ENCODE peak calls at places on chromosome 2, in four cellular contexts. One of them, this sample, is unnamed.

GRCh38 chr2:156455366-156455975 is 19.3 kb downstream of the GPD2 start:
- DNase-seq in heart right ventricle: no peak
- DNase-seq in dorsolateral prefrontal cortex: no peak
- DNase-seq in PC-9: peak; percentile 78
- DNase-seq in this sample: no peak

GRCh38 chr2:108594132-108594981 is 60.1 kb downstream of the LIMS1 start:
- DNase-seq in heart right ventricle: no peak
- DNase-seq in dorsolateral prefrontal cortex: no peak
- DNase-seq in PC-9: peak; percentile 62
- DNase-seq in this sample: no peak

GRCh38 chr2:57720728-57721627 is 325.6 kb upstream of the VRK2 start:
- DNase-seq in heart right ventricle: peak; percentile 5
- DNase-seq in dorsolateral prefrontal cortex: peak; percentile 51
- DNase-seq in PC-9: peak; percentile 52
- DNase-seq in this sample: peak; percentile 69

GRCh38 chr2:60742419-60742818 is 13.6 kb upstream of the PAPOLG start:
- DNase-seq in heart right ventricle: no peak
- DNase-seq in dorsolateral prefrontal cortex: no peak
- DNase-seq in PC-9: no peak
- DNase-seq in this sample: no peak

GRCh38 chr2:23698116-23698732 is 228.7 kb downstream of the ATAD2B start:
- DNase-seq in heart right ventricle: no peak
- DNase-seq in dorsolateral prefrontal cortex: no peak
- DNase-seq in PC-9: no peak
- DNase-seq in this sample: no peak

GRCh38 chr2:138777996-138778395 is 2.2 kb downstream of the NXPH2 start:
- DNase-seq in heart right ventricle: no peak
- DNase-seq in dorsolateral prefrontal cortex: no peak
- DNase-seq in PC-9: no peak
- DNase-seq in this sample: no peak

GRCh38 chr2:235968616-235969324 is 199.4 kb downstream of the GBX2 start:
- DNase-seq in heart right ventricle: peak; percentile 38
- DNase-seq in dorsolateral prefrontal cortex: no peak
- DNase-seq in PC-9: no peak
- DNase-seq in this sample: no peak

GRCh38 chr2:186980117-186980442 is 131.1 kb upstream of the ZSWIM2 start:
- DNase-seq in heart right ventricle: no peak
- DNase-seq in dorsolateral prefrontal cortex: no peak
- DNase-seq in PC-9: no peak
- DNase-seq in this sample: no peak

GRCh38 chr2:201847483-201847882 is 41.1 kb downstream of the CDK15 start:
- DNase-seq in heart right ventricle: no peak
- DNase-seq in dorsolateral prefrontal cortex: no peak
- DNase-seq in PC-9: no peak
- DNase-seq in this sample: no peak

GRCh38 chr2:39615675-39616074 is 50.0 kb upstream of the TMEM178A start:
- DNase-seq in heart right ventricle: no peak
- DNase-seq in dorsolateral prefrontal cortex: no peak
- DNase-seq in PC-9: no peak
- DNase-seq in this sample: no peak

GRCh38 chr2:47056374-47056773 is 98.7 kb downstream of the STPG4 start:
- DNase-seq in heart right ventricle: no peak
- DNase-seq in dorsolateral prefrontal cortex: no peak
- DNase-seq in PC-9: no peak
- DNase-seq in this sample: no peak

GRCh38 chr2:42969231-42970150 is 177.1 kb upstream of the HAAO start:
- DNase-seq in heart right ventricle: no peak
- DNase-seq in dorsolateral prefrontal cortex: no peak
- DNase-seq in PC-9: peak; percentile 73
- DNase-seq in this sample: no peak

GRCh38 chr2:107064750-107065149 is 178.8 kb upstream of the ST6GAL2 start:
- DNase-seq in heart right ventricle: no peak
- DNase-seq in dorsolateral prefrontal cortex: no peak
- DNase-seq in PC-9: no peak
- DNase-seq in this sample: no peak

GRCh38 chr2:48398285-48399135 is 131.4 kb upstream of the STON1 start:
- DNase-seq in heart right ventricle: no peak
- DNase-seq in dorsolateral prefrontal cortex: peak; percentile 54
- DNase-seq in PC-9: no peak
- DNase-seq in this sample: no peak

GRCh38 chr2:95266781-95267430 is 7.3 kb upstream of the PROM2 start:
- DNase-seq in heart right ventricle: no peak
- DNase-seq in dorsolateral prefrontal cortex: no peak
- DNase-seq in PC-9: no peak
- DNase-seq in this sample: no peak

GRCh38 chr2:217434183-217434620 is 568.6 kb downstream of the TNS1 start:
- DNase-seq in heart right ventricle: peak; percentile 91
- DNase-seq in dorsolateral prefrontal cortex: peak; percentile 96
- DNase-seq in PC-9: peak; percentile 52
- DNase-seq in this sample: peak; percentile 96

GRCh38 chr2:152339762-152340286 is 4.8 kb downstream of the FMNL2 start:
- DNase-seq in heart right ventricle: no peak
- DNase-seq in dorsolateral prefrontal cortex: no peak
- DNase-seq in PC-9: no peak
- DNase-seq in this sample: no peak

GRCh38 chr2:239927424-239927981 is 97.6 kb downstream of the NDUFA10 start:
- DNase-seq in heart right ventricle: no peak
- DNase-seq in dorsolateral prefrontal cortex: peak; percentile 30
- DNase-seq in PC-9: peak; percentile 68
- DNase-seq in this sample: peak; percentile 6

GRCh38 chr2:96680561-96681141 is 38.1 kb downstream of the FER1L5 start:
- DNase-seq in heart right ventricle: no peak
- DNase-seq in dorsolateral prefrontal cortex: no peak
- DNase-seq in PC-9: no peak
- DNase-seq in this sample: no peak

GRCh38 chr2:65231892-65232477 is 4.4 kb downstream of the ACTR2 start:
- DNase-seq in heart right ventricle: no peak
- DNase-seq in dorsolateral prefrontal cortex: no peak
- DNase-seq in PC-9: peak; percentile 15
- DNase-seq in this sample: no peak

GRCh38 chr2:26001743-26002341 is 19.5 kb upstream of the KIF3C start:
- DNase-seq in heart right ventricle: peak; percentile 69
- DNase-seq in dorsolateral prefrontal cortex: peak; percentile 88
- DNase-seq in PC-9: no peak
- DNase-seq in this sample: peak; percentile 83

GRCh38 chr2:137937778-137938177 is 26.5 kb upstream of the HNMT start:
- DNase-seq in heart right ventricle: no peak
- DNase-seq in dorsolateral prefrontal cortex: no peak
- DNase-seq in PC-9: no peak
- DNase-seq in this sample: no peak

GRCh38 chr2:43169987-43170732 is 56.2 kb downstream of the ZFP36L2 start:
- DNase-seq in heart right ventricle: no peak
- DNase-seq in dorsolateral prefrontal cortex: no peak
- DNase-seq in PC-9: peak; percentile 38
- DNase-seq in this sample: no peak

GRCh38 chr2:238202326-238203103 is 980 bp downstream of the ILKAP start:
- DNase-seq in heart right ventricle: no peak
- DNase-seq in dorsolateral prefrontal cortex: no peak
- DNase-seq in PC-9: no peak
- DNase-seq in this sample: no peak

GRCh38 chr2:240604291-240604938 is 17.9 kb downstream of the CAPN10 start:
- DNase-seq in heart right ventricle: peak; percentile 84
- DNase-seq in dorsolateral prefrontal cortex: peak; percentile 85
- DNase-seq in PC-9: peak; percentile 78
- DNase-seq in this sample: peak; percentile 89

GRCh38 chr2:184541591-184541990 is 56.7 kb upstream of the ZNF804A start:
- DNase-seq in heart right ventricle: no peak
- DNase-seq in dorsolateral prefrontal cortex: no peak
- DNase-seq in PC-9: no peak
- DNase-seq in this sample: no peak

GRCh38 chr2:14516844-14517243 is 115.7 kb upstream of the LRATD1 start:
- DNase-seq in heart right ventricle: no peak
- DNase-seq in dorsolateral prefrontal cortex: no peak
- DNase-seq in PC-9: peak; percentile 77
- DNase-seq in this sample: no peak

GRCh38 chr2:143160732-143161707 is 31.8 kb downstream of the ARHGAP15 start:
- DNase-seq in heart right ventricle: no peak
- DNase-seq in dorsolateral prefrontal cortex: no peak
- DNase-seq in PC-9: no peak
- DNase-seq in this sample: no peak

GRCh38 chr2:117470311-117471095 is 344.0 kb upstream of the DDX18 start:
- DNase-seq in heart right ventricle: peak; percentile 6
- DNase-seq in dorsolateral prefrontal cortex: no peak
- DNase-seq in PC-9: no peak
- DNase-seq in this sample: peak; percentile 73

GRCh38 chr2:68741805-68742306 is 7.2 kb downstream of the ARHGAP25 start:
- DNase-seq in heart right ventricle: no peak
- DNase-seq in dorsolateral prefrontal cortex: no peak
- DNase-seq in PC-9: no peak
- DNase-seq in this sample: no peak

GRCh38 chr2:232398293-232399034 is 8.2 kb upstream of the ALPG start:
- DNase-seq in heart right ventricle: no peak
- DNase-seq in dorsolateral prefrontal cortex: no peak
- DNase-seq in PC-9: peak; percentile 69
- DNase-seq in this sample: no peak

GRCh38 chr2:238101891-238102841 is 2.0 kb downstream of the ESPNL start:
- DNase-seq in heart right ventricle: no peak
- DNase-seq in dorsolateral prefrontal cortex: no peak
- DNase-seq in PC-9: no peak
- DNase-seq in this sample: peak; percentile 6

GRCh38 chr2:177551989-177552413 is 159.4 kb downstream of the AGPS start:
- DNase-seq in heart right ventricle: peak; percentile 62
- DNase-seq in dorsolateral prefrontal cortex: no peak
- DNase-seq in PC-9: no peak
- DNase-seq in this sample: peak; percentile 68

GRCh38 chr2:10658041-10658913 is 31.5 kb downstream of the NOL10 start:
- DNase-seq in heart right ventricle: no peak
- DNase-seq in dorsolateral prefrontal cortex: no peak
- DNase-seq in PC-9: peak; percentile 80
- DNase-seq in this sample: no peak

GRCh38 chr2:238894950-238895298 is 47.0 kb downstream of the TWIST2 start:
- DNase-seq in heart right ventricle: no peak
- DNase-seq in dorsolateral prefrontal cortex: no peak
- DNase-seq in PC-9: no peak
- DNase-seq in this sample: no peak

GRCh38 chr2:72165792-72166191 is 18.1 kb upstream of the CYP26B1 start:
- DNase-seq in heart right ventricle: no peak
- DNase-seq in dorsolateral prefrontal cortex: no peak
- DNase-seq in PC-9: no peak
- DNase-seq in this sample: no peak

GRCh38 chr2:42139141-42139540 is 30.0 kb upstream of the EML4 start:
- DNase-seq in heart right ventricle: no peak
- DNase-seq in dorsolateral prefrontal cortex: no peak
- DNase-seq in PC-9: no peak
- DNase-seq in this sample: no peak

GRCh38 chr2:101831351-101831865 is 133.9 kb downstream of the MAP4K4 start:
- DNase-seq in heart right ventricle: peak; percentile 86
- DNase-seq in dorsolateral prefrontal cortex: peak; percentile 87
- DNase-seq in PC-9: peak; percentile 49
- DNase-seq in this sample: peak; percentile 87

GRCh38 chr2:164479460-164479859 is 141.8 kb downstream of the GRB14 start:
- DNase-seq in heart right ventricle: peak; percentile 19
- DNase-seq in dorsolateral prefrontal cortex: peak; percentile 69
- DNase-seq in PC-9: no peak
- DNase-seq in this sample: peak; percentile 55
- TF ChIP-seq CTCF in heart right ventricle: peak; percentile 24
- TF ChIP-seq CTCF in dorsolateral prefrontal cortex: peak; percentile 70
- TF ChIP-seq CTCF in PC-9: peak; percentile 50
- TF ChIP-seq CTCF in this sample: peak; percentile 5

GRCh38 chr2:160405077-160405865 is 88.3 kb downstream of the RBMS1 start:
- DNase-seq in heart right ventricle: no peak
- DNase-seq in dorsolateral prefrontal cortex: no peak
- DNase-seq in PC-9: no peak
- DNase-seq in this sample: no peak
- H3K27ac ChIP-seq in heart right ventricle: peak overlapping the region; percentile 95
- H3K27ac ChIP-seq in dorsolateral prefrontal cortex: no peak overlapping the region
- H3K27ac ChIP-seq in PC-9: peak overlapping the region; percentile 79
- H3K27ac ChIP-seq in this sample: no peak overlapping the region

DNA sequence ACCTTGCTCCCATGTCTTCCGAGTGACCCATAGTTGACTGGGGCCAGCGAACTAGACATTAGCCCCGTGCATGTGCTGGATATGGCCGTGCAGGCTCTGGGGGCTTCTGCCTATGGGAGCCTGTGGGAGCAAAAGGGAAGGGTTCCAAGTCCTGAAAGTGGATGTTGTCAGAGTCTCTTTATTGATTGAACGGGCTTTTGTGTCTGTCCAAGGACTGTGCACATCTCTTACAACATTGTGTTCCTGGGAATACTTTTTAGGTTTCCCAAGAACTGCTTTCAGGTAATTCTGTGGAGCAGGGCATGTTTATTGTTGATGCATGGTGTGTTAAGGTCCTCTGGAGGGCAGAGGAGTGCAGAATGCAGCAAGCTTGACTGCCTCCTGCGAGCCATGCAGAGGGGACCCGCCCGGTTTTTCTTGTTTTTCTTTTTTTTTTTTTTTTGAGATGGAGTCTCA is 5.0 kb downstream of the RNF144A start:
- DNase-seq in heart right ventricle: no peak
- DNase-seq in dorsolateral prefrontal cortex: no peak
- DNase-seq in PC-9: peak; percentile 70
- DNase-seq in this sample: no peak
- TF ChIP-seq CTCF in heart right ventricle: no peak
- TF ChIP-seq CTCF in dorsolateral prefrontal cortex: no peak
- TF ChIP-seq CTCF in PC-9: peak; percentile 51
- TF ChIP-seq CTCF in this sample: no peak

DNA sequence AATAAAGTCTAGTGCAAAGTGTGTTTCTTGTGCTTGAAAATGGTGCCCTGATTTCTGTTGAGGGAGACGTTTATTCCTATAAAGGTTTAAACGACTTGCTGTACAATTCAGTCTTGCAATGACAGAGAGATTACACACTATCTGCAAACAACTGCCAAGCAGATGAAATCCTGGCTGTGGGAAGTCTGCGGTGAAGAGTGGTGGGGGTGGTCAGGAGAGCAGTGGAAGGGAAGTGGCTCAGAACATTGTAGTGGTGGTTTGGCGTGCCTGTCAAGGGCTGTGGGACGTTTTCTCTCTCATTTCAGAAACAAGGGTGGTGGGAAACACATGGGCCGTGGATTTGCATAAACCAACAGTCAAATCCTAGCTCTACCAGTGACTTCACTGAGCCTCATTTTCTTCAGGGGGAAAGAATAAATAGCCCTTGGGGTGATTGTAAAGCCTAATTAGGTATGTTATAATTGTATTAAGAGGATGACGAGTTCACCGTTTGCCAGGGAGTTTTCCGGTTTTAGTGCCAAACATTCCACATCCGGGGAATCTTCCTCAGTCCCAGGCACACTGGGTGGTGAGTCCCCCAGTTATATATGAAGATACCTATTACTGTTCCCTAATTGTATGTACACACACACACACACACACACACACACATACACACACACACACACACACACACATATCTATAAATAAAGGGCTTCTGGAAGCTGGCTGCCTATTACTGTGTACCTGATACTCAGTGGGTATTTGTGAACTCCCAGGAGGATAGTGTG is 115.0 kb downstream of the SPTBN1 start:
- DNase-seq in heart right ventricle: peak; percentile 61
- DNase-seq in dorsolateral prefrontal cortex: peak; percentile 42
- DNase-seq in PC-9: peak; percentile 73
- DNase-seq in this sample: peak; percentile 37
- H3K27ac ChIP-seq in heart right ventricle: peak overlapping the region; percentile 82
- H3K27ac ChIP-seq in dorsolateral prefrontal cortex: no peak overlapping the region
- H3K27ac ChIP-seq in PC-9: peak overlapping the region; percentile 97
- H3K27ac ChIP-seq in this sample: peak overlapping the region; percentile 33

This sample was measured in testis.